ENCODE peak calls at places on chromosome 21, in nine cellular contexts. G, Q, Z, Y, V, C, D, K and F are unnamed samples.

GRCh38 chr21:31176725-31177124 is 138.4 kb upstream of the KRTAP19-8 start:
- DNase-seq in D (no peak), Y (no peak), G (no peak), C (no peak), K (no peak), Q (no peak), V (no peak), Z (no peak), F (no peak)

GRCh38 chr21:34986561-34987533 is 62.3 kb downstream of the RUNX1 start:
- DNase-seq in Z (peak), D (peak), Y (no peak), C (peak), Q (peak), K (peak), G (no peak), V (no peak), F (no peak)

GRCh38 chr21:46562964-46563607 is 41.8 kb downstream of the S100B start:
- DNase-seq in C (no peak), Z (no peak), K (peak), Y (no peak), Q (no peak), D (no peak), G (no peak), V (no peak), F (no peak)

GRCh38 chr21:26845066-26845749 is at the start of gene ADAMTS1:
- DNase-seq in Q (peak), Y (peak), Z (no peak), V (no peak), D (no peak), K (peak), G (peak), C (peak), F (no peak)

GRCh38 chr21:15682182-15682895 is 47.4 kb upstream of the USP25 start:
- DNase-seq in G (no peak), Z (no peak), Q (peak), C (no peak), D (peak), V (no peak), K (peak), Y (no peak), F (no peak)

GRCh38 chr21:14548751-14549150 is 2.6 kb upstream of the SAMSN1 start:
- DNase-seq in V (no peak), D (no peak), Z (no peak), G (no peak), K (no peak), Y (no peak), C (no peak), Q (no peak), F (no peak)

GRCh38 chr21:36744560-36745231 is 45.8 kb downstream of the SIM2 start:
- DNase-seq in Y (no peak), Q (no peak), G (no peak), D (no peak), V (no peak), Z (no peak), K (no peak), C (no peak), F (no peak)

GRCh38 chr21:38256599-38257302 is at the start of gene KCNJ15:
- DNase-seq in Q (no peak), D (no peak), V (no peak), C (no peak), G (no peak), K (no peak), Y (no peak), Z (no peak), F (no peak)

GRCh38 chr21:34782666-34783365 is 114.0 kb downstream of the CLIC6 start:
- DNase-seq in V (no peak), Q (no peak), D (no peak), G (no peak), C (peak), K (no peak), Y (no peak), Z (no peak), F (no peak)

GRCh38 chr21:42575111-42575510 is 61.5 kb downstream of the SLC37A1 start:
- DNase-seq in Y (no peak), Z (no peak), K (no peak), D (no peak), V (no peak), G (no peak), Q (no peak), C (no peak), F (no peak)

GRCh38 chr21:44985441-44986401 is 45.9 kb downstream of the SLX9 start:
- DNase-seq in Q (no peak), Y (no peak), C (no peak), V (no peak), G (no peak), Z (no peak), D (no peak), K (no peak), F (no peak)

GRCh38 chr21:43361127-43361492 is 65.8 kb downstream of the SIK1 start:
- DNase-seq in V (no peak), K (peak), Y (no peak), D (peak), Z (peak), G (no peak), Q (no peak), C (peak), F (peak)